ENCODE peak calls at places on chromosomes 1 and 21, in ten cellular contexts. One of them, this sample, is unnamed.

GRCh38 chr1:64000021-64000420 is 203.4 kb upstream of the UBE2U start:
- DNase-seq in NCI-H1092: no peak
- DNase-seq in lower lobe of right lung: no peak
- DNase-seq in naive B cell: no peak
- DNase-seq in KBM-7: no peak
- DNase-seq in NCI-H1048: no peak
- DNase-seq in CD4-positive, alpha-beta T cell: no peak
- DNase-seq in B cell: no peak
- DNase-seq in activated CD4-positive, CD25-positive, alpha-beta regulatory T cell: no peak
- DNase-seq in putamen: no peak
- DNase-seq in this sample: no peak

GRCh38 chr1:169491845-169492281 is 6.1 kb upstream of the SLC19A2 start:
- DNase-seq in putamen: peak
- DNase-seq in NCI-H1048: no peak
- DNase-seq in B cell: no peak
- DNase-seq in NCI-H1092: no peak
- DNase-seq in activated CD4-positive, CD25-positive, alpha-beta regulatory T cell: no peak
- DNase-seq in KBM-7: no peak
- DNase-seq in lower lobe of right lung: no peak
- DNase-seq in CD4-positive, alpha-beta T cell: no peak
- DNase-seq in naive B cell: no peak
- DNase-seq in this sample: no peak

GRCh38 chr21:36122977-36123376 is 11.9 kb upstream of the CBR3 start:
- DNase-seq in putamen: no peak
- DNase-seq in lower lobe of right lung: no peak
- DNase-seq in NCI-H1092: no peak
- DNase-seq in CD4-positive, alpha-beta T cell: no peak
- DNase-seq in KBM-7: no peak
- DNase-seq in activated CD4-positive, CD25-positive, alpha-beta regulatory T cell: no peak
- DNase-seq in B cell: no peak
- DNase-seq in NCI-H1048: no peak
- DNase-seq in naive B cell: no peak
- DNase-seq in this sample: no peak

GRCh38 chr1:159826436-159827101 is at the start of gene SLAMF8:
- DNase-seq in B cell: no peak
- DNase-seq in KBM-7: peak
- DNase-seq in NCI-H1092: no peak
- DNase-seq in activated CD4-positive, CD25-positive, alpha-beta regulatory T cell: no peak
- DNase-seq in lower lobe of right lung: peak
- DNase-seq in NCI-H1048: no peak
- DNase-seq in CD4-positive, alpha-beta T cell: no peak
- DNase-seq in putamen: peak
- DNase-seq in naive B cell: no peak
- DNase-seq in this sample: no peak

GRCh38 chr21:42218836-42219605 is at the start of gene ABCG1:
- DNase-seq in activated CD4-positive, CD25-positive, alpha-beta regulatory T cell: no peak
- DNase-seq in lower lobe of right lung: peak
- DNase-seq in NCI-H1092: peak
- DNase-seq in B cell: peak
- DNase-seq in NCI-H1048: no peak
- DNase-seq in putamen: peak
- DNase-seq in CD4-positive, alpha-beta T cell: peak
- DNase-seq in naive B cell: peak
- DNase-seq in KBM-7: no peak
- DNase-seq in this sample: peak

GRCh38 chr1:227445746-227446145 is 117.6 kb upstream of the ZNF678 start:
- DNase-seq in KBM-7: no peak
- DNase-seq in naive B cell: no peak
- DNase-seq in CD4-positive, alpha-beta T cell: no peak
- DNase-seq in lower lobe of right lung: no peak
- DNase-seq in activated CD4-positive, CD25-positive, alpha-beta regulatory T cell: no peak
- DNase-seq in NCI-H1092: no peak
- DNase-seq in B cell: no peak
- DNase-seq in NCI-H1048: no peak
- DNase-seq in putamen: no peak
- DNase-seq in this sample: no peak

GRCh38 chr1:64171797-64172281 is 31.6 kb upstream of the UBE2U start:
- DNase-seq in NCI-H1092: no peak
- DNase-seq in NCI-H1048: no peak
- DNase-seq in CD4-positive, alpha-beta T cell: no peak
- DNase-seq in naive B cell: no peak
- DNase-seq in activated CD4-positive, CD25-positive, alpha-beta regulatory T cell: no peak
- DNase-seq in lower lobe of right lung: no peak
- DNase-seq in B cell: no peak
- DNase-seq in KBM-7: peak
- DNase-seq in putamen: no peak
- DNase-seq in this sample: no peak

GRCh38 chr1:183711691-183712401 is 58.7 kb upstream of the APOBEC4 start:
- DNase-seq in putamen: peak
- DNase-seq in CD4-positive, alpha-beta T cell: no peak
- DNase-seq in NCI-H1048: no peak
- DNase-seq in activated CD4-positive, CD25-positive, alpha-beta regulatory T cell: no peak
- DNase-seq in NCI-H1092: no peak
- DNase-seq in KBM-7: no peak
- DNase-seq in lower lobe of right lung: no peak
- DNase-seq in naive B cell: no peak
- DNase-seq in B cell: no peak
- DNase-seq in this sample: no peak

GRCh38 chr1:247332215-247332900 is 691 bp upstream of the ZNF496 start:
- DNase-seq in naive B cell: peak
- DNase-seq in KBM-7: peak
- DNase-seq in NCI-H1092: peak
- DNase-seq in CD4-positive, alpha-beta T cell: peak
- DNase-seq in activated CD4-positive, CD25-positive, alpha-beta regulatory T cell: peak
- DNase-seq in lower lobe of right lung: peak
- DNase-seq in B cell: peak
- DNase-seq in putamen: peak
- DNase-seq in NCI-H1048: no peak
- DNase-seq in this sample: no peak

GRCh38 chr1:1627261-1627841 is 4.6 kb upstream of the MMP23B start:
- DNase-seq in lower lobe of right lung: peak
- DNase-seq in B cell: no peak
- DNase-seq in CD4-positive, alpha-beta T cell: no peak
- DNase-seq in KBM-7: no peak
- DNase-seq in NCI-H1092: no peak
- DNase-seq in NCI-H1048: no peak
- DNase-seq in putamen: no peak
- DNase-seq in naive B cell: no peak
- DNase-seq in activated CD4-positive, CD25-positive, alpha-beta regulatory T cell: no peak
- DNase-seq in this sample: no peak

GRCh38 chr1:244865028-244865371 is 657 bp upstream of the HNRNPU start:
- DNase-seq in KBM-7: no peak
- DNase-seq in NCI-H1092: peak
- DNase-seq in putamen: no peak
- DNase-seq in CD4-positive, alpha-beta T cell: no peak
- DNase-seq in activated CD4-positive, CD25-positive, alpha-beta regulatory T cell: no peak
- DNase-seq in NCI-H1048: no peak
- DNase-seq in lower lobe of right lung: no peak
- DNase-seq in naive B cell: no peak
- DNase-seq in B cell: no peak
- DNase-seq in this sample: peak

GRCh38 chr1:101652476-101652875 is 344.2 kb downstream of the OLFM3 start:
- DNase-seq in activated CD4-positive, CD25-positive, alpha-beta regulatory T cell: no peak
- DNase-seq in lower lobe of right lung: no peak
- DNase-seq in naive B cell: no peak
- DNase-seq in NCI-H1092: no peak
- DNase-seq in putamen: no peak
- DNase-seq in NCI-H1048: no peak
- DNase-seq in CD4-positive, alpha-beta T cell: no peak
- DNase-seq in KBM-7: no peak
- DNase-seq in B cell: no peak
- DNase-seq in this sample: no peak

GRCh38 chr1:983736-984475 is 2.0 kb upstream of the PERM1 start:
- DNase-seq in CD4-positive, alpha-beta T cell: peak
- DNase-seq in NCI-H1048: no peak
- DNase-seq in NCI-H1092: no peak
- DNase-seq in B cell: peak
- DNase-seq in KBM-7: no peak
- DNase-seq in activated CD4-positive, CD25-positive, alpha-beta regulatory T cell: peak
- DNase-seq in lower lobe of right lung: no peak
- DNase-seq in putamen: no peak
- DNase-seq in naive B cell: peak
- DNase-seq in this sample: no peak

GRCh38 chr1:93681549-93682412 is at the start of gene BCAR3:
- DNase-seq in KBM-7: peak
- DNase-seq in NCI-H1048: no peak
- DNase-seq in lower lobe of right lung: peak
- DNase-seq in naive B cell: peak
- DNase-seq in NCI-H1092: peak
- DNase-seq in activated CD4-positive, CD25-positive, alpha-beta regulatory T cell: no peak
- DNase-seq in CD4-positive, alpha-beta T cell: no peak
- DNase-seq in putamen: peak
- DNase-seq in B cell: peak
- DNase-seq in this sample: peak

GRCh38 chr1:209390764-209391163 is 192.8 kb upstream of the CAMK1G start:
- DNase-seq in naive B cell: no peak
- DNase-seq in B cell: no peak
- DNase-seq in putamen: no peak
- DNase-seq in KBM-7: no peak
- DNase-seq in NCI-H1092: no peak
- DNase-seq in CD4-positive, alpha-beta T cell: no peak
- DNase-seq in NCI-H1048: no peak
- DNase-seq in lower lobe of right lung: no peak
- DNase-seq in activated CD4-positive, CD25-positive, alpha-beta regulatory T cell: no peak
- DNase-seq in this sample: no peak

GRCh38 chr1:36924282-36924791 is 110.0 kb downstream of the GRIK3 start:
- DNase-seq in CD4-positive, alpha-beta T cell: peak
- DNase-seq in NCI-H1048: peak
- DNase-seq in KBM-7: peak
- DNase-seq in B cell: no peak
- DNase-seq in activated CD4-positive, CD25-positive, alpha-beta regulatory T cell: no peak
- DNase-seq in putamen: peak
- DNase-seq in naive B cell: no peak
- DNase-seq in lower lobe of right lung: peak
- DNase-seq in NCI-H1092: peak
- DNase-seq in this sample: no peak

GRCh38 chr1:178093958-178094751 is at the start of gene RASAL2:
- DNase-seq in NCI-H1092: peak
- DNase-seq in lower lobe of right lung: peak
- DNase-seq in naive B cell: peak
- DNase-seq in CD4-positive, alpha-beta T cell: no peak
- DNase-seq in activated CD4-positive, CD25-positive, alpha-beta regulatory T cell: no peak
- DNase-seq in B cell: peak
- DNase-seq in putamen: peak
- DNase-seq in KBM-7: peak
- DNase-seq in NCI-H1048: no peak
- DNase-seq in this sample: peak

GRCh38 chr1:182235952-182236650 is 155.5 kb downstream of the GLUL start:
- DNase-seq in putamen: peak
- DNase-seq in activated CD4-positive, CD25-positive, alpha-beta regulatory T cell: no peak
- DNase-seq in KBM-7: no peak
- DNase-seq in B cell: no peak
- DNase-seq in lower lobe of right lung: no peak
- DNase-seq in CD4-positive, alpha-beta T cell: no peak
- DNase-seq in naive B cell: no peak
- DNase-seq in NCI-H1048: no peak
- DNase-seq in NCI-H1092: peak
- DNase-seq in this sample: peak

GRCh38 chr1:58607391-58607790 is 30.3 kb upstream of the TACSTD2 start:
- DNase-seq in naive B cell: no peak
- DNase-seq in KBM-7: no peak
- DNase-seq in CD4-positive, alpha-beta T cell: no peak
- DNase-seq in NCI-H1092: no peak
- DNase-seq in NCI-H1048: no peak
- DNase-seq in B cell: no peak
- DNase-seq in activated CD4-positive, CD25-positive, alpha-beta regulatory T cell: no peak
- DNase-seq in putamen: no peak
- DNase-seq in lower lobe of right lung: no peak
- DNase-seq in this sample: no peak

GRCh38 chr1:998051-998821 is 1.7 kb downstream of the HES4 start:
- DNase-seq in NCI-H1048: no peak
- DNase-seq in naive B cell: no peak
- DNase-seq in putamen: no peak
- DNase-seq in NCI-H1092: no peak
- DNase-seq in KBM-7: no peak
- DNase-seq in lower lobe of right lung: no peak
- DNase-seq in B cell: peak
- DNase-seq in activated CD4-positive, CD25-positive, alpha-beta regulatory T cell: no peak
- DNase-seq in CD4-positive, alpha-beta T cell: no peak
- DNase-seq in this sample: no peak

GRCh38 chr1:31054349-31054748 is 11.2 kb downstream of the PUM1 start:
- DNase-seq in naive B cell: no peak
- DNase-seq in B cell: no peak
- DNase-seq in lower lobe of right lung: no peak
- DNase-seq in KBM-7: no peak
- DNase-seq in CD4-positive, alpha-beta T cell: no peak
- DNase-seq in activated CD4-positive, CD25-positive, alpha-beta regulatory T cell: no peak
- DNase-seq in NCI-H1048: no peak
- DNase-seq in NCI-H1092: no peak
- DNase-seq in putamen: no peak
- DNase-seq in this sample: no peak

GRCh38 chr1:42046772-42047552 is 106.2 kb upstream of the GUCA2B start:
- DNase-seq in activated CD4-positive, CD25-positive, alpha-beta regulatory T cell: no peak
- DNase-seq in naive B cell: no peak
- DNase-seq in NCI-H1092: peak
- DNase-seq in CD4-positive, alpha-beta T cell: no peak
- DNase-seq in B cell: no peak
- DNase-seq in KBM-7: no peak
- DNase-seq in putamen: no peak
- DNase-seq in NCI-H1048: no peak
- DNase-seq in lower lobe of right lung: no peak
- DNase-seq in this sample: peak

GRCh38 chr1:171222961-171223360 is 25.3 kb upstream of the FMO1 start:
- DNase-seq in NCI-H1048: no peak
- DNase-seq in lower lobe of right lung: no peak
- DNase-seq in CD4-positive, alpha-beta T cell: no peak
- DNase-seq in putamen: no peak
- DNase-seq in activated CD4-positive, CD25-positive, alpha-beta regulatory T cell: no peak
- DNase-seq in KBM-7: no peak
- DNase-seq in B cell: no peak
- DNase-seq in NCI-H1092: no peak
- DNase-seq in naive B cell: no peak
- DNase-seq in this sample: no peak

GRCh38 chr1:25054526-25054925 is 124.5 kb upstream of the RUNX3 start:
- DNase-seq in NCI-H1048: no peak
- DNase-seq in naive B cell: no peak
- DNase-seq in NCI-H1092: no peak
- DNase-seq in lower lobe of right lung: peak
- DNase-seq in B cell: no peak
- DNase-seq in CD4-positive, alpha-beta T cell: no peak
- DNase-seq in KBM-7: no peak
- DNase-seq in putamen: no peak
- DNase-seq in activated CD4-positive, CD25-positive, alpha-beta regulatory T cell: no peak
- DNase-seq in this sample: peak

GRCh38 chr1:57637155-57637554 is 213.3 kb upstream of the DAB1 start:
- DNase-seq in NCI-H1048: no peak
- DNase-seq in B cell: no peak
- DNase-seq in KBM-7: no peak
- DNase-seq in activated CD4-positive, CD25-positive, alpha-beta regulatory T cell: no peak
- DNase-seq in naive B cell: no peak
- DNase-seq in putamen: no peak
- DNase-seq in CD4-positive, alpha-beta T cell: no peak
- DNase-seq in NCI-H1092: no peak
- DNase-seq in lower lobe of right lung: no peak
- DNase-seq in this sample: no peak

GRCh38 chr1:38929476-38929875 is 12.2 kb downstream of the RHBDL2 start:
- DNase-seq in B cell: no peak
- DNase-seq in activated CD4-positive, CD25-positive, alpha-beta regulatory T cell: no peak
- DNase-seq in NCI-H1092: peak
- DNase-seq in NCI-H1048: no peak
- DNase-seq in putamen: peak
- DNase-seq in CD4-positive, alpha-beta T cell: no peak
- DNase-seq in lower lobe of right lung: no peak
- DNase-seq in naive B cell: no peak
- DNase-seq in KBM-7: no peak
- DNase-seq in this sample: peak

GRCh38 chr1:74505133-74505532 is 7.3 kb downstream of the LRRC53 start:
- DNase-seq in lower lobe of right lung: no peak
- DNase-seq in NCI-H1048: no peak
- DNase-seq in KBM-7: no peak
- DNase-seq in NCI-H1092: peak
- DNase-seq in putamen: peak
- DNase-seq in naive B cell: no peak
- DNase-seq in B cell: no peak
- DNase-seq in CD4-positive, alpha-beta T cell: no peak
- DNase-seq in activated CD4-positive, CD25-positive, alpha-beta regulatory T cell: no peak
- DNase-seq in this sample: peak

GRCh38 chr1:2283991-2284895 is 56.1 kb downstream of the SKI start:
- DNase-seq in CD4-positive, alpha-beta T cell: no peak
- DNase-seq in naive B cell: no peak
- DNase-seq in KBM-7: no peak
- DNase-seq in B cell: peak
- DNase-seq in putamen: no peak
- DNase-seq in lower lobe of right lung: peak
- DNase-seq in activated CD4-positive, CD25-positive, alpha-beta regulatory T cell: no peak
- DNase-seq in NCI-H1048: no peak
- DNase-seq in NCI-H1092: no peak
- DNase-seq in this sample: no peak